ENCODE peak calls at places on chromosomes 13 and 19, in nine cellular contexts. One of them, this sample, is unnamed.
A peak's percentile ranks its signal among the peaks of the same experiment; 100 is the strongest.

GRCh38 chr13:76917096-76917495 is 30.9 kb upstream of the KCTD12 start:
- DNase-seq in psoas muscle: no peak
- DNase-seq in body of pancreas: no peak
- DNase-seq in breast epithelium: no peak
- DNase-seq in choroid plexus epithelial cell: peak; percentile 23
- DNase-seq in cardiac muscle cell: peak; percentile 59
- DNase-seq in Calu3: no peak
- DNase-seq in K562: no peak
- DNase-seq in foreskin fibroblast: peak; percentile 51
- DNase-seq in this sample: no peak

GRCh38 chr19:40274585-40275544 is 10.3 kb downstream of the AKT2 start:
- DNase-seq in psoas muscle: no peak
- DNase-seq in body of pancreas: no peak
- DNase-seq in breast epithelium: no peak
- DNase-seq in choroid plexus epithelial cell: no peak
- DNase-seq in cardiac muscle cell: no peak
- DNase-seq in Calu3: no peak
- DNase-seq in K562: peak; percentile 49
- DNase-seq in foreskin fibroblast: no peak
- DNase-seq in this sample: peak; percentile 69

GRCh38 chr13:98004107-98004506 is 50.6 kb downstream of the IPO5 start:
- DNase-seq in psoas muscle: no peak
- DNase-seq in body of pancreas: no peak
- DNase-seq in breast epithelium: no peak
- DNase-seq in choroid plexus epithelial cell: peak; percentile 89
- DNase-seq in cardiac muscle cell: peak; percentile 36
- DNase-seq in Calu3: no peak
- DNase-seq in K562: no peak
- DNase-seq in foreskin fibroblast: peak; percentile 64
- DNase-seq in this sample: no peak

GRCh38 chr19:4067396-4068057 is 828 bp upstream of the ZBTB7A start:
- DNase-seq in psoas muscle: peak; percentile 56
- DNase-seq in body of pancreas: no peak
- DNase-seq in breast epithelium: no peak
- DNase-seq in choroid plexus epithelial cell: no peak
- DNase-seq in cardiac muscle cell: no peak
- DNase-seq in Calu3: no peak
- DNase-seq in K562: peak; percentile 75
- DNase-seq in foreskin fibroblast: no peak
- DNase-seq in this sample: no peak

GRCh38 chr13:109175666-109176065 is 546.3 kb downstream of the MYO16 start:
- DNase-seq in psoas muscle: no peak
- DNase-seq in body of pancreas: no peak
- DNase-seq in breast epithelium: no peak
- DNase-seq in choroid plexus epithelial cell: no peak
- DNase-seq in cardiac muscle cell: no peak
- DNase-seq in Calu3: no peak
- DNase-seq in K562: no peak
- DNase-seq in foreskin fibroblast: no peak
- DNase-seq in this sample: no peak

GRCh38 chr13:26784704-26785639 is 24.4 kb upstream of the GPR12 start:
- DNase-seq in psoas muscle: no peak
- DNase-seq in body of pancreas: no peak
- DNase-seq in breast epithelium: no peak
- DNase-seq in choroid plexus epithelial cell: no peak
- DNase-seq in cardiac muscle cell: no peak
- DNase-seq in Calu3: no peak
- DNase-seq in K562: no peak
- DNase-seq in foreskin fibroblast: no peak
- DNase-seq in this sample: peak; percentile 26

GRCh38 chr13:47976325-47976724 is 24.7 kb downstream of the SUCLA2 start:
- DNase-seq in psoas muscle: no peak
- DNase-seq in body of pancreas: no peak
- DNase-seq in breast epithelium: no peak
- DNase-seq in choroid plexus epithelial cell: peak; percentile 8
- DNase-seq in cardiac muscle cell: peak; percentile 58
- DNase-seq in Calu3: no peak
- DNase-seq in K562: no peak
- DNase-seq in foreskin fibroblast: no peak
- DNase-seq in this sample: no peak

GRCh38 chr13:31835932-31836331 is 96.6 kb downstream of the RXFP2 start:
- DNase-seq in psoas muscle: no peak
- DNase-seq in body of pancreas: no peak
- DNase-seq in breast epithelium: no peak
- DNase-seq in choroid plexus epithelial cell: peak; percentile 77
- DNase-seq in cardiac muscle cell: peak; percentile 29
- DNase-seq in Calu3: no peak
- DNase-seq in K562: no peak
- DNase-seq in foreskin fibroblast: peak; percentile 68
- DNase-seq in this sample: no peak

GRCh38 chr19:50501186-50501567 is 9.8 kb downstream of the JOSD2 start:
- DNase-seq in psoas muscle: peak; percentile 56
- DNase-seq in body of pancreas: no peak
- DNase-seq in breast epithelium: no peak
- DNase-seq in choroid plexus epithelial cell: no peak
- DNase-seq in cardiac muscle cell: no peak
- DNase-seq in Calu3: no peak
- DNase-seq in K562: no peak
- DNase-seq in foreskin fibroblast: no peak
- DNase-seq in this sample: no peak

GRCh38 chr13:43411741-43412140 is 375.0 kb downstream of the ENOX1 start:
- DNase-seq in psoas muscle: peak; percentile 87
- DNase-seq in body of pancreas: no peak
- DNase-seq in breast epithelium: no peak
- DNase-seq in choroid plexus epithelial cell: no peak
- DNase-seq in cardiac muscle cell: no peak
- DNase-seq in Calu3: no peak
- DNase-seq in K562: no peak
- DNase-seq in foreskin fibroblast: no peak
- DNase-seq in this sample: no peak

GRCh38 chr13:98976338-98976737 is 1.5 kb downstream of the DOCK9 start:
- DNase-seq in psoas muscle: no peak
- DNase-seq in body of pancreas: no peak
- DNase-seq in breast epithelium: no peak
- DNase-seq in choroid plexus epithelial cell: peak; percentile 82
- DNase-seq in cardiac muscle cell: peak; percentile 59
- DNase-seq in Calu3: no peak
- DNase-seq in K562: no peak
- DNase-seq in foreskin fibroblast: peak; percentile 12
- DNase-seq in this sample: no peak

GRCh38 chr13:37289212-37289935 is 183.9 kb upstream of the CSNK1A1L start:
- DNase-seq in psoas muscle: no peak
- DNase-seq in body of pancreas: no peak
- DNase-seq in breast epithelium: no peak
- DNase-seq in choroid plexus epithelial cell: no peak
- DNase-seq in cardiac muscle cell: peak; percentile 18
- DNase-seq in Calu3: no peak
- DNase-seq in K562: no peak
- DNase-seq in foreskin fibroblast: no peak
- DNase-seq in this sample: no peak

GRCh38 chr19:2249010-2249866 is at the start of gene AMH:
- DNase-seq in psoas muscle: no peak
- DNase-seq in body of pancreas: no peak
- DNase-seq in breast epithelium: no peak
- DNase-seq in choroid plexus epithelial cell: no peak
- DNase-seq in cardiac muscle cell: no peak
- DNase-seq in Calu3: peak; percentile 17
- DNase-seq in K562: no peak
- DNase-seq in foreskin fibroblast: no peak
- DNase-seq in this sample: no peak
- TF ChIP-seq CTCF in psoas muscle: no peak
- TF ChIP-seq CTCF in body of pancreas: no peak
- TF ChIP-seq CTCF in breast epithelium: no peak
- TF ChIP-seq CTCF in choroid plexus epithelial cell: no peak
- TF ChIP-seq CTCF in cardiac muscle cell: no peak
- TF ChIP-seq CTCF in Calu3: no peak
- TF ChIP-seq CTCF in K562: no peak
- TF ChIP-seq CTCF in foreskin fibroblast: no peak
- TF ChIP-seq CTCF in this sample: no peak

GRCh38 chr19:55813906-55814305 is 17.9 kb downstream of the NLRP11 start:
- DNase-seq in psoas muscle: no peak
- DNase-seq in body of pancreas: no peak
- DNase-seq in breast epithelium: no peak
- DNase-seq in choroid plexus epithelial cell: no peak
- DNase-seq in cardiac muscle cell: no peak
- DNase-seq in Calu3: no peak
- DNase-seq in K562: no peak
- DNase-seq in foreskin fibroblast: no peak
- DNase-seq in this sample: no peak

GRCh38 chr19:55812449-55812848 is 19.4 kb downstream of the NLRP11 start:
- DNase-seq in psoas muscle: no peak
- DNase-seq in body of pancreas: no peak
- DNase-seq in breast epithelium: no peak
- DNase-seq in choroid plexus epithelial cell: no peak
- DNase-seq in cardiac muscle cell: no peak
- DNase-seq in Calu3: no peak
- DNase-seq in K562: no peak
- DNase-seq in foreskin fibroblast: no peak
- DNase-seq in this sample: no peak

GRCh38 chr19:55811340-55811739 is 20.5 kb downstream of the NLRP11 start:
- DNase-seq in psoas muscle: no peak
- DNase-seq in body of pancreas: no peak
- DNase-seq in breast epithelium: no peak
- DNase-seq in choroid plexus epithelial cell: no peak
- DNase-seq in cardiac muscle cell: no peak
- DNase-seq in Calu3: no peak
- DNase-seq in K562: no peak
- DNase-seq in foreskin fibroblast: no peak
- DNase-seq in this sample: no peak

DNA sequence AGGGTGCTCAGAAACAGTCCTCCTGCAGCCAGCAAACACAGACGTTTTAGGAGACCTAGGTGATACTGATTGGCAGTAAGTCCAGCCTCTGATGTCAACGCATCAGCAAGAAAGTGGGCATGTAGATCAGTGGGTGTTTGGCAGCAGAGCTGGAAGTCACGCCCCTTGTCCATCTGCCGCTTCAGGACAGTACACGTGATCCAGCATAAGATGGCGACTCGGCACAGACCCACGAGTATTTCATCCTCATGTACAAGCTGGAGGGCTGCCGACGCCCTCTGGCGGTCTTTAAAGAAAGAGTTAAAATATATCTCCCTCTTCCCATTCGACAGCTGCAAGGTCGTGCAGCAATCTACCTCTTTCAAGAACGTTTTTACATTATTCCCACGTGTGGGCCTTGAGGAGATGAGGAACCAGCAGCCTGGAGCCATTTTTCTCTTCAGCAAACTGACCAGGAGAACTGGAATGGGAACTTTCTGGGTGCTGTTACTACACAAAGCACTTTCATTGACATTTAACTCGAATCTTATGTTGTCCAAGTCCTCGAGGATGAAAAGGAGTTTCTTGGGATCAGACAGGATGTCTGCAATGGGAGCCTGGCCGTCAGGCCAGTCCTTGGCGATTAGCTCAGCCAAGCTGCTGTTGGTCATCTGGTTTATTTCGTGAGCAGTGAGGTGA is 22.3 kb downstream of the NLRP11 start:
- DNase-seq in psoas muscle: no peak
- DNase-seq in body of pancreas: peak; percentile 79
- DNase-seq in breast epithelium: no peak
- DNase-seq in choroid plexus epithelial cell: peak; percentile 58
- DNase-seq in cardiac muscle cell: peak; percentile 48
- DNase-seq in Calu3: peak; percentile 56
- DNase-seq in K562: peak; percentile 83
- DNase-seq in foreskin fibroblast: peak; percentile 11
- DNase-seq in this sample: peak; percentile 78
- TF ChIP-seq CTCF in psoas muscle: no peak
- TF ChIP-seq CTCF in body of pancreas: peak; percentile 21
- TF ChIP-seq CTCF in breast epithelium: no peak
- TF ChIP-seq CTCF in choroid plexus epithelial cell: peak; percentile 43
- TF ChIP-seq CTCF in cardiac muscle cell: peak; percentile 11
- TF ChIP-seq CTCF in Calu3: no peak
- TF ChIP-seq CTCF in K562: peak; percentile 87
- TF ChIP-seq CTCF in foreskin fibroblast: peak; percentile 12
- TF ChIP-seq CTCF in this sample: peak; percentile 75

GRCh38 chr13:80334582-80335260 is 6.2 kb downstream of the SPRY2 start:
- DNase-seq in psoas muscle: no peak
- DNase-seq in body of pancreas: no peak
- DNase-seq in breast epithelium: no peak
- DNase-seq in choroid plexus epithelial cell: peak; percentile 37
- DNase-seq in cardiac muscle cell: peak; percentile 33
- DNase-seq in Calu3: no peak
- DNase-seq in K562: no peak
- DNase-seq in foreskin fibroblast: no peak
- DNase-seq in this sample: no peak
- TF ChIP-seq CTCF in psoas muscle: no peak
- TF ChIP-seq CTCF in body of pancreas: no peak
- TF ChIP-seq CTCF in breast epithelium: no peak
- TF ChIP-seq CTCF in choroid plexus epithelial cell: no peak
- TF ChIP-seq CTCF in cardiac muscle cell: no peak
- TF ChIP-seq CTCF in Calu3: no peak
- TF ChIP-seq CTCF in K562: no peak
- TF ChIP-seq CTCF in foreskin fibroblast: no peak
- TF ChIP-seq CTCF in this sample: no peak

GRCh38 chr19:5690125-5690954 is at the start of gene RPL36:
- DNase-seq in psoas muscle: peak; percentile 99
- DNase-seq in body of pancreas: peak; percentile 99
- DNase-seq in breast epithelium: peak; percentile 97
- DNase-seq in choroid plexus epithelial cell: peak; percentile 98
- DNase-seq in cardiac muscle cell: peak; percentile 98
- DNase-seq in Calu3: peak; percentile 96
- DNase-seq in K562: peak; percentile 77
- DNase-seq in foreskin fibroblast: peak; percentile 94
- DNase-seq in this sample: peak; percentile 99
- TF ChIP-seq CTCF in psoas muscle: peak; percentile 93
- TF ChIP-seq CTCF in body of pancreas: peak; percentile 97
- TF ChIP-seq CTCF in breast epithelium: peak; percentile 97
- TF ChIP-seq CTCF in choroid plexus epithelial cell: peak; percentile 90
- TF ChIP-seq CTCF in cardiac muscle cell: peak; percentile 94
- TF ChIP-seq CTCF in Calu3: peak; percentile 79
- TF ChIP-seq CTCF in K562: peak; percentile 93
- TF ChIP-seq CTCF in foreskin fibroblast: peak; percentile 98
- TF ChIP-seq CTCF in this sample: peak; percentile 98

DNA sequence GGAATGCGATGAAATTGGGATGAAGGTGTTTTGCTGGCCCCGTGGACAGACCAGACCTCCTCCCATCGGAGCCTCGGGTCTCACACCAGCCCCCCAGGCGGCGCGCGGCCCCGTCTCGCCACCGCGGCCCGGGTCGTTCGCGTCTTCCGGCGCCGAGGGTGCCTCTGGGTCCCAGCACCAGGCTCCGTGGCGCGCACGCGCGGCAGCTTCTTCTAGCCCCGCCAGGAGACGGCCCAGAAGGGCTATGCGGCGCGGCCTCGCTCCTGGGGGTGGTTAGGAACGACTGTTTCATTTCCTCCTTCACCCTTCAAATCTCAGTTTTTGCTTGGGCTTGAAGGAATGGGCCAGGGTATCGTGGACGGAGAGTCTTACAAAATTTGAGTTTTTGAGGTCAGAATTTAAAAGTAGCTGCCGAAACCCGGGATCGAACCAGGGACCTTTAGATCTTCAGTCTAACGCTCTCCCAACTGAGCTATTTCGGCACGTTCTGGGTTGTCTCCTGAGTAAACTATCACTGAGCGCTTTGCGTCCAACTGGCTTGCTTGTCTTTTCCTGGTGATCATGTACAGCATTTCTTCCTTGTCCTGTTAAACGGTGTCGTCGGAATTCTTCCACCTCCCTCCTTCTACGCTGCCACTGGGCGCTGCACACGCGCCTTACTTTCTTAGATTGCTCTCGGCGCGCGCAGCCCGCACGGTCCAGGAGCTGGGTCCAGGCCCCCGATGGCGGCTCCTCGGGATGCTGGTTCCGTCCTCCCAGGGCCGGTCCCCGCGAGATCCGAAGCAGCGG is 46.5 kb downstream of the TGDS start:
- DNase-seq in psoas muscle: peak; percentile 96
- DNase-seq in body of pancreas: peak; percentile 92
- DNase-seq in breast epithelium: peak; percentile 79
- DNase-seq in choroid plexus epithelial cell: peak; percentile 96
- DNase-seq in cardiac muscle cell: peak; percentile 96
- DNase-seq in Calu3: peak; percentile 73
- DNase-seq in K562: peak; percentile 84
- DNase-seq in foreskin fibroblast: peak; percentile 95
- DNase-seq in this sample: peak; percentile 95
- TF ChIP-seq CTCF in psoas muscle: peak; percentile 6
- TF ChIP-seq CTCF in body of pancreas: no peak
- TF ChIP-seq CTCF in breast epithelium: no peak
- TF ChIP-seq CTCF in choroid plexus epithelial cell: no peak
- TF ChIP-seq CTCF in cardiac muscle cell: no peak
- TF ChIP-seq CTCF in Calu3: no peak
- TF ChIP-seq CTCF in K562: peak; percentile 0
- TF ChIP-seq CTCF in foreskin fibroblast: no peak
- TF ChIP-seq CTCF in this sample: no peak

This sample was measured in activated CD8-positive, alpha-beta T cell treated with anti-CD3 and anti-CD28 coated beads for 36 hours.